ENCODE peak calls at places on chromosome 19, in six cellular contexts. C, R, W, A, Y and E are unnamed samples. For H3K4me1 and H3K27me3, the result is how much of the 10 kb centered on the place peaks cover.

GRCh38 chr19:3849092-3849491 is 19.7 kb downstream of the ZFR2 start:
- DNase-seq in Y (no peak), R (no peak), W (no peak), A (no peak), C (no peak), E (peak)

GRCh38 chr19:42003506-42004294 is 9.7 kb upstream of the ATP1A3 start:
- DNase-seq in A (no peak), Y (no peak), C (no peak), W (no peak), R (no peak), E (no peak)

GRCh38 chr19:5615756-5616327 is 6.7 kb downstream of the SAFB2 start:
- DNase-seq in R (no peak), W (no peak), C (no peak), Y (no peak), A (no peak), E (no peak)

GRCh38 chr19:8630796-8631424 is 477 bp downstream of the NFILZ start:
- DNase-seq in Y (no peak), C (no peak), A (no peak), R (no peak), W (no peak), E (no peak)

GRCh38 chr19:5918463-5919079 is 4.5 kb downstream of the CAPS start:
- DNase-seq in C (no peak), A (no peak), R (no peak), Y (no peak), W (no peak), E (no peak)

GRCh38 chr19:13399746-13400145 is 106.5 kb downstream of the CACNA1A start:
- DNase-seq in W (no peak), R (no peak), Y (no peak), C (no peak), A (no peak), E (no peak)

GRCh38 chr19:15672580-15673175 is at the start of gene CYP4F12:
- DNase-seq in R (peak), W (peak), Y (peak), C (no peak), A (peak), E (peak)

GRCh38 chr19:12913011-12913561 is 6.0 kb downstream of the SYCE2 start:
- DNase-seq in Y (peak), W (peak), A (peak), R (no peak), C (no peak), E (no peak)

GRCh38 chr19:53467138-53467502 is 413 bp upstream of the ZNF813 start:
- DNase-seq in R (no peak), Y (peak), C (no peak), A (peak), W (no peak), E (no peak)

GRCh38 chr19:33419763-33420080 is 46.2 kb downstream of the CEBPG start:
- DNase-seq in C (no peak), Y (no peak), A (no peak), R (no peak), W (no peak), E (no peak)

GRCh38 chr19:15096223-15096622 is 11.0 kb upstream of the SYDE1 start:
- DNase-seq in A (no peak), R (no peak), W (no peak), Y (no peak), C (no peak), E (no peak)

GRCh38 chr19:16851031-16851712 is 22.0 kb downstream of the SIN3B start:
- DNase-seq in A (no peak), Y (no peak), C (no peak), R (no peak), W (no peak), E (no peak)

GRCh38 chr19:52307275-52307674 is 10.3 kb downstream of the ZNF480 start:
- DNase-seq in R (no peak), A (no peak), Y (no peak), W (peak), C (no peak), E (no peak)

GRCh38 chr19:42606660-42607351 is 12.1 kb upstream of the CEACAM8 start:
- DNase-seq in A (no peak), W (peak), R (peak), C (no peak), Y (peak), E (peak)

GRCh38 chr19:33192010-33192409 is 2.1 kb upstream of the LRP3 start:
- DNase-seq in R (peak), C (no peak), A (no peak), Y (no peak), W (no peak), E (no peak)

GRCh38 chr19:39502640-39503417 is 4.1 kb downstream of the DLL3 start:
- DNase-seq in C (no peak), A (no peak), Y (peak), R (peak), W (peak), E (peak)

GRCh38 chr19:17402982-17403855 is 2.2 kb downstream of the BST2 start:
- DNase-seq in C (no peak), Y (peak), W (no peak), A (no peak), R (no peak), E (no peak)

GRCh38 chr19:293436-294110 is 2.4 kb upstream of the PLPP2 start:
- DNase-seq in R (peak), W (no peak), Y (no peak), C (no peak), A (no peak), E (no peak)

GRCh38 chr19:45515081-45515624 is 7.9 kb downstream of the VASP start:
- DNase-seq in A (peak), R (peak), Y (peak), W (no peak), C (no peak), E (no peak)

GRCh38 chr19:37304190-37304883 is 66.6 kb upstream of the ZNF527 start:
- DNase-seq in W (peak), Y (peak), A (no peak), C (no peak), R (no peak), E (no peak)

GRCh38 chr19:37304884-37305255 is 66.0 kb upstream of the ZNF527 start:
- DNase-seq in R (no peak), W (no peak), C (no peak), Y (no peak), A (no peak), E (no peak)

GRCh38 chr19:37306383-37306963 is 64.4 kb upstream of the ZNF527 start:
- DNase-seq in C (no peak), A (no peak), W (no peak), Y (no peak), R (no peak), E (no peak)

GRCh38 chr19:37303591-37304171 is 67.2 kb upstream of the ZNF527 start:
- DNase-seq in W (peak), A (no peak), R (no peak), Y (no peak), C (no peak), E (no peak)
- H3K4me3 ChIP-seq in W (no peak), A (peak), R (peak), Y (no peak), C (peak), E (no peak)

GRCh38 chr19:35293733-35294309 is 1.9 kb downstream of the MAG start:
- DNase-seq in C (no peak), R (no peak), A (no peak), Y (no peak), W (no peak), E (no peak)

GRCh38 chr19:35291259-35291658 is 702 bp upstream of the MAG start:
- DNase-seq in W (no peak), Y (no peak), R (no peak), A (no peak), C (no peak), E (no peak)

GRCh38 chr19:35291916-35292315 is at the start of gene MAG:
- DNase-seq in R (no peak), Y (no peak), A (no peak), C (no peak), W (no peak), E (no peak)

GRCh38 chr19:35292986-35293732 is 1.2 kb downstream of the MAG start:
- DNase-seq in A (no peak), Y (no peak), R (no peak), W (no peak), C (no peak), E (no peak)

GRCh38 chr19:35292421-35292820 is 460 bp downstream of the MAG start:
- DNase-seq in R (no peak), A (no peak), C (no peak), Y (no peak), W (no peak), E (no peak)
- H3K4me1 ChIP-seq in R (under half), A (under half), C (under half), Y (under half), W (under half), E (under half)

DNA sequence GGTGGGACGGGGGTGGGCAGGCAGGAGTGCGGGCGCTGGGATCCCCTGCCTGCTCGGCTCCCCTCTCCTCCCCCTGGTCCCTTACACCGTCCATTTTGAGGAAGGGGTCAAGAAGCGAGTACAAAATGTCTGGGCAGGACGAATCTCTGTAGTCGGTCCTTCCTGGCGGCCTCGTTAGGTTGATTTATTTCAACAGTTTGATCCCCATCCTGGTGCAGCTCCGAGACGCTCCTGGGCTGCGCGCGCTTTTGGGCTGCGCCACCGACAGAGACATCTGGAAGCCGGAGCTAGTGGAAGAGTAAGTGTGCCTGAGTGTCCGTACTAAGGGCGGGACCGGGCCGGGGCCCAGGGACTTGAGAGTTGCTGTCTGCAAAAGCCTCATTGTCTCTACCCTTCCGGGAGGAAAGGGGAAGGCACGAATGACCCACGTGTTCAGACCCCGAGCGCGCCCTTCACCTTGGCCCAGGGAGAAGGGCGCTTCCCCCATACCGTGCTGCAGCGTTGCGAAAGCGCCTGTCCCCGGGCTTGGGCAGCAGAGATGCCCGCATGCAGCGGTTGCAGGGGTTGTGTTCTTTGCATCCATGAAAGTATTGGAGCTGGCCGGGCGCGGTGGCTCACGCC is 1.8 kb downstream of the ZNF114 start:
- DNase-seq in W (peak), R (no peak), Y (peak), C (no peak), A (peak), E (no peak)
- H3K27me3 ChIP-seq in W (under half), R (under half), Y (under half), C (under half), A (under half), E (under half)

GRCh38 chr19:1648926-1649541 is 3.4 kb downstream of the TCF3 start:
- DNase-seq in W (no peak), Y (no peak), A (no peak), C (no peak), R (no peak), E (no peak)
- H3K4me3 ChIP-seq in W (no peak), Y (no peak), A (peak), C (no peak), R (no peak), E (no peak)